ENCODE peak calls at places on chromosomes 4 and X, in six cellular contexts. C, I, S, W, X and N are unnamed samples.

GRCh38 chr4:109005523-109005922 is 242.7 kb upstream of the ETNPPL start:
- DNase-seq in S (no peak), I (no peak), C (no peak), X (no peak), W (no peak), N (no peak)

GRCh38 chr4:182555997-182556418 is 312.8 kb downstream of the TENM3 start:
- DNase-seq in W (no peak), S (no peak), C (no peak), I (no peak), X (no peak), N (no peak)

GRCh38 chr4:74671074-74671698 is 123.1 kb downstream of the BTC start:
- DNase-seq in C (no peak), X (no peak), I (peak), S (peak), W (peak), N (no peak)

GRCh38 chr4:41611881-41612871 is 74.2 kb downstream of the LIMCH1 start:
- DNase-seq in I (no peak), C (no peak), W (no peak), X (no peak), S (no peak), N (no peak)

GRCh38 chr4:125736057-125736456 is 421.3 kb downstream of the FAT4 start:
- DNase-seq in W (peak), X (no peak), I (no peak), S (no peak), C (no peak), N (no peak)

GRCh38 chr4:30720656-30721352 is 635 bp downstream of the PCDH7 start:
- DNase-seq in I (peak), S (no peak), C (no peak), W (no peak), X (no peak), N (peak)

GRCh38 chr4:127622621-127622922 is 10.2 kb upstream of the INTU start:
- DNase-seq in I (no peak), S (no peak), W (no peak), C (no peak), X (no peak), N (no peak)

GRCh38 chr4:73055241-73055897 is 14.1 kb downstream of the COX18 start:
- DNase-seq in X (no peak), S (no peak), I (no peak), W (no peak), C (no peak), N (no peak)

GRCh38 chrX:66050140-66050569 is 10.3 kb upstream of the VSIG4 start:
- DNase-seq in X (no peak), I (no peak), S (peak), W (no peak), C (no peak), N (no peak)

GRCh38 chr4:103076777-103077347 is 301 bp upstream of the SLC9B2 start:
- DNase-seq in X (no peak), C (no peak), S (no peak), W (no peak), I (no peak), N (no peak)

GRCh38 chr4:103074598-103075434 is 1.7 kb downstream of the SLC9B2 start:
- DNase-seq in I (no peak), W (no peak), C (peak), S (no peak), X (no peak), N (no peak)

GRCh38 chr4:103075435-103075893 is 1.1 kb downstream of the SLC9B2 start:
- DNase-seq in X (no peak), S (peak), W (peak), C (no peak), I (no peak), N (no peak)

GRCh38 chr4:103074039-103074438 is 2.5 kb downstream of the SLC9B2 start:
- DNase-seq in C (no peak), W (no peak), I (no peak), X (no peak), S (no peak), N (no peak)

DNA sequence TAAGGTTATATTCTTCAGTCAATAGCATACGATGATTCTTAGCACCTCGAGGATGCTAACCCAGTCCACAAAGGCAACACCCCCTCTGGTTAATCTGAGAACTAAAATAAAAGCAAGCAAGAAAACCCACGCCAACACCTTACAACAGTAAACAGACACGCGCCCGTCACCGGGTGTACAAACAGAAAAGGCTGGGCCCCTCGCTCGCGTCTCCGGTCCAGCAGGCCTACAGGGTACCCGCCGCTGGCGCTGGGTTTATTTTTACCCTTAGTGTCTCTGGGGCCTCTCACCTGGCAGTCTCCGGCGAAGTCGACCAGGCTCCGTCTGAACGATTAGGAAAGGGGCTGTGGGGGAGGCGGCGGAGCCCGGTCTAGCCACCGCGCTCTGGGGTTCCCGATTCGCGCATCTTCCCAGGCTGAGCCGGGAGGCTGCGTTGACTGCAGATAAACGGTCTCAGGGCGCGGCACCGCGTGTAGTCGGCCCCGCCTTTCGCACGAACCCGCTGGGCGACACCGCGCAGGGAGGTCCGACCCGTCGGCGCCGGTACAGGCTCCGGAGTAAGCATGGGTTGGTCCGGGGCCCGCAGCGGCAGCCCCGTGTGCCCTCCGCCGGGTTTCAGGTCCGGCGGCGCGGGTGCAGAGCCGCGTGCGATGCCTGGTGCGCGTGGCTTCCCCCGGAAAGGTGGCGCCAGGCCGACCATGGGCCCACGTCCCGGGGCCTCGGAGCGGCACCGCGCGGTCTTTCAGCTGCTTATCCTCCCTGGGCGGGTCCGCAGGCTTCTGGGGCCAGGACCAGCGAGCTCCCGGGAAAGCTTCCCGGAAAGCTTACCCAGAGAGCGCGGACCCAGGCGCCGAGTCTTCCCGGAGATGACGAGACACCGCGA is at the start of gene SLC9B2:
- DNase-seq in C (no peak), X (peak), I (peak), W (peak), S (peak), N (peak)
- TF ChIP-seq POLR2A in C (peak), X (no peak), I (peak), W (peak), S (peak), N (peak)

DNA sequence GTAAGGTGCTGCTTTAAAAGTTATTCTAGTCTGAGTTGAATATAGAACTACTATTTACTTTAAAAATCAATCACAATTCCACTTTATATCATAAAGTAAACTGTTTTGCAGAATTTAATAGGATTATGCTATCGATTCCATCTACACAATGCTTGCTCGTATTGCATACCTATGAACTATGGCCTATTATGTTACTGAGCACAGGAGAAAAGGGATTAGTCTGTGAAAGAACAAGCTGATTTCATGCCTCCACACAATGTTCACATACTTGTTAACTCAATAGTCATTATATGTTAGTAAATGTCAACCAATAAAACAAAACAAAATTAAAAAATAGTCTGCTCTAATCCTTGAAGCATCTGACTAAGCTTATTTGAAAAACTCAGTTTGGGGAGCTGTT is 223.6 kb downstream of the PCDH10 start:
- DNase-seq in I (no peak), X (no peak), W (no peak), S (no peak), C (no peak), N (no peak)
- TF ChIP-seq TAF1 in I (no peak), X (no peak), W (no peak), S (no peak), C (no peak), N (no peak)

DNA sequence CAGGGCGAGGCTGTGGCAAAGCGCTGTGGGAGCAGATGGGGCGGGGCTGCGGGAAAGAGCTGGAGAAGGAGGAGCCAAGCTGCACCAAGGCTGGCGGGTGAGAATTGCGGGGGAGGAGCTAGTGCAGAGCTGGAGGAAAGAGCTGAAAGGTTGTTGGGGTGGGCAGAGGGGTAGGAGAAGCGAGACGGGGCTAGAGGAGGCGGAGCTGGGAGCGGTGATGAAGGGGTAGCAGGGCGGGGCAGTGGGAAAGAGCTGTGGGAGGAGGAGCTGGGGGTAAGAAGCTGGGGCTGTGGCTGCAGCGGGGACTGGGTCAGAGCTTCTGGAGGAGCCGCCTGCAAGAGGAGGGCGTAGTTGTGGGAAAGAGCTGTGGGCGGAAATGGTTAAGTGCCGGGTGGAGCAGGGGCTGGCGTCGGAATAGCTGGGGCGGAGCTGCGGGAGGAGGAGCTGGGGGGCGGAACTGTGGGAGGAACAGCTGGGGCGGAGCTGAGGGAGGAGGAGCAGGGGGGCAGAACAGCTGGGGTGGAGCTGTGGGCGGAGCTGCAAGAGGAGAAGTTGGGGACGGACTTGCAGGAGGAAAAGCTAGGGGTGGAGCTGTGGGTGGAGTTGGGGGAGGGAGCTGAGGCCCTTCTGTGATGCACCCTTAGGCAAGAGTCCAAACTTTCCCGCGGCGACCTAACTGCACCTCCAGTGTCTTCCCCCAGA is 1.9 kb upstream of the EOLA2 start:
- DNase-seq in X (peak), W (peak), I (peak), S (peak), C (peak), N (peak)
- TF ChIP-seq POLR2AphosphoS5 in X (peak), W (no peak), I (no peak), S (no peak), C (peak), N (no peak)

DNA sequence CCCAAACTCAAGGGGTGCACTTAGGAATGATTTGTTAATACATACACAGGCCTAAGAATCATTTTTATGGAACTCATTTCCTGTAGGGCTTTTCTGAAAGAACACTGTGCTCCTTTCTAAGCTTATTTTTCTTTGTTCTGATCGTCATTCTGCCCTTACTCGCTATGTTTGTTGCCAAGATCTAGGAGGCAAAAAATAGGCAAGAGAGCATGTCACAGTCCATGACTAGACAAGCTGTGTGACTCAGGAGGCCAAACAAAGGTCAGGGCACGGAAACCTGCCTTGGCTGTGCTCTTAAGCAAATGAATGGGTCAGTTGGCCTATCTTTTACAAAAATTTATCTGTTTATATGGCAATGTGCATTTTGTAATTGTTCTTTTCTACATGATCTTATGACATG is 42.5 kb upstream of the C1GALT1C1 start:
- DNase-seq in X (no peak), S (peak), C (no peak), I (no peak), W (peak), N (no peak)
- TF ChIP-seq POLR2A in X (no peak), S (no peak), C (no peak), I (no peak), W (no peak), N (no peak)